ENCODE peak calls at places on chromosomes 2 and 18, in eight cellular contexts. F is ureter; X is OCI-M1; U is amniotic stem cell; K is activated CD4-positive, alpha-beta T cell treated with anti-CD3 and anti-CD28 coated beads, Interleukin-2, amount 50 U/mL, for 24 hours; Z is activated T-helper 9 cell treated with anti-CD3 and anti-CD28 coated beads, Interleukin-2, amount 50 U/mL, for 16 hours; L is neural crest cell; E is CD4-positive, CD25-positive, alpha-beta regulatory T cell. D is an unnamed sample.
A peak's percentile ranks its signal among the peaks of the same experiment; 100 is the strongest.

GRCh38 chr2:238202326-238203103 is 980 bp downstream of the ILKAP start:
- DNase-seq in F (no peak), X (peak; percentile 34), U (peak; percentile 1), K (no peak), Z (no peak), L (no peak), E (peak; percentile 9), D (no peak)

GRCh38 chr2:63257473-63257872 is 206.8 kb downstream of the OTX1 start:
- DNase-seq in F (no peak), X (peak; percentile 67), U (no peak), K (no peak), Z (no peak), L (no peak), E (no peak), D (no peak)

GRCh38 chr2:60316381-60317028 is 236.9 kb downstream of the BCL11A start:
- DNase-seq in F (no peak), X (no peak), U (no peak), K (no peak), Z (no peak), L (peak; percentile 25), E (no peak), D (no peak)

GRCh38 chr2:216181351-216181750 is 72.2 kb downstream of the XRCC5 start:
- DNase-seq in F (no peak), X (peak; percentile 22), U (no peak), K (no peak), Z (no peak), L (no peak), E (no peak), D (no peak)

GRCh38 chr2:223626713-223627112 is 24.6 kb upstream of the SCG2 start:
- DNase-seq in F (no peak), X (peak; percentile 31), U (peak; percentile 24), K (no peak), Z (no peak), L (no peak), E (no peak), D (no peak)

GRCh38 chr2:147711031-147711430 is 133.8 kb upstream of the ACVR2A start:
- DNase-seq in F (no peak), X (no peak), U (no peak), K (no peak), Z (no peak), L (no peak), E (no peak), D (no peak)

GRCh38 chr2:112646102-112646719 is 472 bp downstream of the SLC20A1 start:
- DNase-seq in F (no peak), X (peak; percentile 67), U (no peak), K (peak; percentile 27), Z (no peak), L (peak; percentile 48), E (no peak), D (no peak)

GRCh38 chr18:24868760-24869237 is 408.4 kb downstream of the HRH4 start:
- DNase-seq in F (no peak), X (no peak), U (no peak), K (no peak), Z (no peak), L (no peak), E (no peak), D (peak; percentile 57)

GRCh38 chr2:120624738-120625446 is 110.8 kb upstream of the GLI2 start:
- DNase-seq in F (no peak), X (no peak), U (no peak), K (no peak), Z (no peak), L (no peak), E (no peak), D (no peak)

GRCh38 chr2:27959496-27959895 is 69.0 kb downstream of the BABAM2 start:
- DNase-seq in F (no peak), X (peak; percentile 90), U (no peak), K (no peak), Z (no peak), L (no peak), E (no peak), D (no peak)

GRCh38 chr18:48200631-48201336 is 208.4 kb downstream of the ZBTB7C start:
- DNase-seq in F (no peak), X (no peak), U (no peak), K (no peak), Z (no peak), L (no peak), E (no peak), D (no peak)

GRCh38 chr18:73891572-73892421 is 255.8 kb downstream of the FBXO15 start:
- DNase-seq in F (no peak), X (no peak), U (no peak), K (no peak), Z (no peak), L (no peak), E (no peak), D (no peak)

GRCh38 chr18:4808891-4809290 is 353.8 kb upstream of the DLGAP1 start:
- DNase-seq in F (no peak), X (no peak), U (no peak), K (no peak), Z (no peak), L (no peak), E (no peak), D (no peak)

GRCh38 chr2:44937688-44938240 is 3.7 kb upstream of the SIX3 start:
- DNase-seq in F (no peak), X (no peak), U (no peak), K (no peak), Z (no peak), L (no peak), E (no peak), D (no peak)

GRCh38 chr2:24613154-24613814 is 122.2 kb downstream of the NCOA1 start:
- DNase-seq in F (no peak), X (peak; percentile 80), U (no peak), K (no peak), Z (no peak), L (peak; percentile 5), E (no peak), D (peak; percentile 39)

GRCh38 chr2:54456526-54457325 is 599 bp downstream of the SPTBN1 start:
- DNase-seq in F (no peak), X (no peak), U (no peak), K (no peak), Z (no peak), L (peak; percentile 37), E (no peak), D (peak; percentile 36)

GRCh38 chr18:8218263-8218662 is 391.0 kb upstream of the RAB12 start:
- DNase-seq in F (no peak), X (no peak), U (no peak), K (no peak), Z (no peak), L (no peak), E (no peak), D (no peak)

GRCh38 chr2:25316101-25316500 is 25.6 kb downstream of the DNMT3A start:
- DNase-seq in F (no peak), X (peak; percentile 23), U (no peak), K (no peak), Z (no peak), L (no peak), E (no peak), D (no peak)

GRCh38 chr2:135561925-135562324 is 30.6 kb downstream of the R3HDM1 start:
- DNase-seq in F (no peak), X (no peak), U (no peak), K (no peak), Z (no peak), L (no peak), E (no peak), D (no peak)

GRCh38 chr2:237864030-237864931 is 4.9 kb downstream of the RAMP1 start:
- DNase-seq in F (peak; percentile 42), X (no peak), U (no peak), K (no peak), Z (no peak), L (no peak), E (no peak), D (no peak)

GRCh38 chr2:215626063-215626462 is 190.2 kb upstream of the FN1 start:
- DNase-seq in F (no peak), X (no peak), U (no peak), K (no peak), Z (no peak), L (no peak), E (no peak), D (no peak)

GRCh38 chr2:200968162-200968561 is 4.7 kb upstream of the ORC2 start:
- DNase-seq in F (no peak), X (peak; percentile 49), U (no peak), K (no peak), Z (no peak), L (no peak), E (no peak), D (no peak)

GRCh38 chr18:25594351-25594750 is 242.4 kb upstream of the ZNF521 start:
- DNase-seq in F (no peak), X (no peak), U (no peak), K (no peak), Z (no peak), L (no peak), E (no peak), D (no peak)

GRCh38 chr2:235191933-235192332 is 240.1 kb downstream of the SH3BP4 start:
- DNase-seq in F (no peak), X (no peak), U (no peak), K (no peak), Z (no peak), L (no peak), E (no peak), D (no peak)

GRCh38 chr2:172783091-172783898 is 47.6 kb downstream of the RAPGEF4 start:
- DNase-seq in F (peak; percentile 52), X (peak; percentile 31), U (peak; percentile 50), K (no peak), Z (no peak), L (peak; percentile 31), E (no peak), D (no peak)

GRCh38 chr18:27378396-27379094 is 193.4 kb upstream of the CHST9 start:
- DNase-seq in F (peak; percentile 49), X (peak; percentile 24), U (no peak), K (no peak), Z (no peak), L (no peak), E (no peak), D (no peak)

GRCh38 chr2:46045888-46046287 is 251.3 kb upstream of the EPAS1 start:
- DNase-seq in F (no peak), X (no peak), U (no peak), K (no peak), Z (no peak), L (no peak), E (no peak), D (no peak)

GRCh38 chr2:76940559-76940958 is 581.6 kb downstream of the LRRTM4 start:
- DNase-seq in F (no peak), X (no peak), U (no peak), K (no peak), Z (no peak), L (no peak), E (no peak), D (no peak)

GRCh38 chr2:134601266-134601665 is 117.5 kb downstream of the TMEM163 start:
- DNase-seq in F (no peak), X (no peak), U (no peak), K (no peak), Z (no peak), L (no peak), E (no peak), D (peak; percentile 72)

GRCh38 chr18:45249306-45249705 is 366.0 kb upstream of the SLC14A2 start:
- DNase-seq in F (no peak), X (no peak), U (no peak), K (no peak), Z (no peak), L (no peak), E (no peak), D (no peak)

GRCh38 chr2:33380001-33380609 is 96.3 kb upstream of the RASGRP3 start:
- DNase-seq in F (no peak), X (peak; percentile 50), U (no peak), K (no peak), Z (no peak), L (no peak), E (no peak), D (no peak)

GRCh38 chr2:173854840-173855239 is 110.3 kb downstream of the SP3 start:
- DNase-seq in F (no peak), X (no peak), U (peak; percentile 2), K (no peak), Z (no peak), L (no peak), E (no peak), D (no peak)

GRCh38 chr2:201972621-201973255 is 60.9 kb upstream of the FZD7 start:
- DNase-seq in F (no peak), X (no peak), U (no peak), K (no peak), Z (no peak), L (peak; percentile 43), E (no peak), D (no peak)

GRCh38 chr18:10370716-10371115 is 83.7 kb upstream of the APCDD1 start:
- DNase-seq in F (no peak), X (no peak), U (no peak), K (no peak), Z (no peak), L (no peak), E (no peak), D (no peak)